ENCODE peak calls at places on chromosomes 7 and 10, in six cellular contexts. B, J, K, Z, U and L are unnamed samples.

GRCh38 chr7:66125052-66125694 is 10.5 kb downstream of the CRCP start:
- DNase-seq in K (no peak), B (no peak), Z (no peak), J (no peak), U (no peak), L (no peak)

GRCh38 chr10:92382631-92383030 is 91.7 kb downstream of the MARCHF5 start:
- DNase-seq in K (no peak), U (no peak), J (no peak), B (no peak), Z (no peak), L (no peak)

GRCh38 chr10:125122566-125122965 is 37.8 kb downstream of the CTBP2 start:
- DNase-seq in B (no peak), Z (no peak), J (no peak), K (no peak), U (no peak), L (no peak)

GRCh38 chr7:34327681-34328080 is 330.3 kb upstream of the NPSR1 start:
- DNase-seq in U (no peak), B (no peak), J (peak), K (no peak), Z (no peak), L (no peak)

GRCh38 chr7:99562832-99563231 is 4.4 kb downstream of the ZNF655 start:
- DNase-seq in J (peak), B (peak), Z (no peak), K (no peak), U (no peak), L (no peak)

GRCh38 chr7:45239486-45239885 is 81.9 kb downstream of the RAMP3 start:
- DNase-seq in Z (no peak), B (peak), J (peak), U (no peak), K (no peak), L (peak)

GRCh38 chr7:107638594-107638993 is 22.0 kb upstream of the SLC26A4 start:
- DNase-seq in J (no peak), U (no peak), Z (no peak), K (no peak), B (no peak), L (no peak)

GRCh38 chr7:26265499-26266075 is 26.1 kb upstream of the SNX10 start:
- DNase-seq in K (no peak), Z (no peak), J (no peak), B (no peak), U (no peak), L (no peak)

GRCh38 chr10:89275383-89275782 is 23.8 kb upstream of the LIPA start:
- DNase-seq in Z (no peak), J (no peak), U (no peak), B (no peak), K (no peak), L (no peak)

GRCh38 chr10:97633921-97634320 is 621 bp upstream of the MORN4 start:
- DNase-seq in Z (no peak), K (no peak), U (no peak), J (peak), B (no peak), L (no peak)

GRCh38 chr7:101644879-101645278 is 15.8 kb upstream of the MYL10 start:
- DNase-seq in B (no peak), J (no peak), U (no peak), Z (no peak), K (no peak), L (no peak)

GRCh38 chr7:7352845-7353244 is 170.5 kb downstream of the C1GALT1 start:
- DNase-seq in K (no peak), B (no peak), J (peak), U (no peak), Z (no peak), L (peak)

GRCh38 chr7:116776046-116776445 is 86.3 kb upstream of the CAPZA2 start:
- DNase-seq in K (no peak), Z (no peak), U (no peak), J (no peak), B (no peak), L (no peak)

GRCh38 chr7:142438235-142438922 is 180.5 kb upstream of the PRSS58 start:
- DNase-seq in J (peak), U (peak), Z (no peak), K (peak), B (no peak), L (peak)

GRCh38 chr10:28620251-28620650 is 57.1 kb upstream of the BAMBI start:
- DNase-seq in B (no peak), J (no peak), Z (no peak), K (no peak), U (no peak), L (no peak)

GRCh38 chr10:71825217-71825616 is 25.8 kb downstream of the PSAP start:
- DNase-seq in J (no peak), Z (no peak), B (no peak), K (no peak), U (no peak), L (no peak)

GRCh38 chr7:47035522-47035921 is 546.4 kb downstream of the TNS3 start:
- DNase-seq in B (no peak), Z (no peak), K (no peak), U (no peak), J (no peak), L (no peak)

GRCh38 chr7:128869944-128870285 is 7.3 kb downstream of the ATP6V1F start:
- DNase-seq in U (no peak), K (no peak), J (no peak), B (no peak), Z (no peak), L (no peak)

GRCh38 chr10:114550756-114551290 is 107.3 kb downstream of the ABLIM1 start:
- DNase-seq in U (no peak), Z (no peak), K (no peak), J (peak), B (peak), L (no peak)

GRCh38 chr10:99938563-99938962 is 71.2 kb downstream of the DNMBP start:
- DNase-seq in B (no peak), U (no peak), K (no peak), J (no peak), Z (no peak), L (no peak)

GRCh38 chr7:46485481-46486065 is 564.5 kb upstream of the IGFBP3 start:
- DNase-seq in K (no peak), B (peak), U (no peak), J (peak), Z (no peak), L (no peak)

GRCh38 chr10:79472951-79473350 is 27.5 kb upstream of the ZCCHC24 start:
- DNase-seq in U (no peak), Z (no peak), K (no peak), B (no peak), J (no peak), L (no peak)

GRCh38 chr10:111392159-111392558 is 315.3 kb downstream of the ADRA2A start:
- DNase-seq in U (no peak), K (no peak), Z (no peak), J (no peak), B (peak), L (no peak)

GRCh38 chr7:8536431-8536830 is 103.0 kb downstream of the NXPH1 start:
- DNase-seq in K (no peak), J (no peak), U (no peak), Z (no peak), B (no peak), L (no peak)

GRCh38 chr7:30765359-30765758 is 5.9 kb upstream of the MINDY4 start:
- DNase-seq in B (no peak), U (no peak), K (no peak), J (no peak), Z (no peak), L (no peak)

GRCh38 chr10:69573056-69573806 is at the start of gene NEUROG3:
- DNase-seq in Z (no peak), B (no peak), J (no peak), U (no peak), K (no peak), L (peak)

GRCh38 chr10:114412907-114413386 is 8.6 kb upstream of the AFAP1L2 start:
- DNase-seq in Z (no peak), K (no peak), U (no peak), B (no peak), J (peak), L (no peak)

GRCh38 chr10:51178634-51179033 is 104.3 kb downstream of the PRKG1 start:
- DNase-seq in J (no peak), Z (no peak), K (no peak), B (no peak), U (no peak), L (no peak)

GRCh38 chr10:119597405-119598186 is 832 bp upstream of the TIAL1 start:
- DNase-seq in B (no peak), U (no peak), Z (no peak), J (no peak), K (no peak), L (no peak)

GRCh38 chr7:157021893-157022680 is 11.6 kb upstream of the MNX1 start:
- DNase-seq in K (no peak), U (no peak), J (no peak), Z (no peak), B (no peak), L (no peak)